ENCODE peak calls at places on chromosome X, in ten cellular contexts. Z is SW 1271; A is SJSA1; T is Jurkat, Clone E6-1; P is stimulated activated CD8-positive, alpha-beta memory T cell treated with anti-CD3 and anti-CD28 coated beads, Interleukin-4, amount 100 ng/mL, for 24 hours; D is fibroblast of mammary gland; L is choroid plexus epithelial cell; Y is adrenal gland; C is neural crest cell; I is stimulated activated naive CD4-positive, alpha-beta T cell. U is an unnamed sample.

GRCh38 chrX:13283512-13283911 is 36.3 kb downstream of the ATXN3L start:
- DNase-seq in I (no peak), P (no peak), D (no peak), A (no peak), Y (no peak), C (no peak), Z (no peak), L (no peak), T (peak), U (no peak)

GRCh38 chrX:72306851-72307645 is 1.3 kb upstream of the CITED1 start:
- DNase-seq in L (peak), Y (peak), A (peak), D (peak), T (peak), C (peak), P (no peak), I (no peak), Z (peak), U (peak)

GRCh38 chrX:130082244-130083106 is 27.8 kb downstream of the ELF4 start:
- DNase-seq in D (no peak), C (no peak), T (peak), Z (no peak), A (peak), I (peak), Y (no peak), P (peak), L (peak), U (no peak)

GRCh38 chrX:97931586-97931985 is 1047.9 kb downstream of the RPA4 start:
- DNase-seq in A (no peak), Y (no peak), Z (no peak), T (no peak), I (no peak), L (no peak), D (no peak), P (no peak), C (no peak), U (no peak)

GRCh38 chrX:30995060-30995700 is 76.7 kb downstream of the FTHL17 start:
- DNase-seq in Z (no peak), L (no peak), I (no peak), Y (no peak), T (no peak), A (no peak), C (no peak), P (no peak), D (no peak), U (no peak)

GRCh38 chrX:17442898-17443297 is 67.9 kb downstream of the NHS start:
- DNase-seq in D (peak), I (no peak), P (no peak), T (no peak), L (peak), A (no peak), C (no peak), Y (no peak), Z (no peak), U (no peak)

GRCh38 chrX:153598541-153599191 is at the start of gene CCNQ:
- DNase-seq in I (peak), A (no peak), T (no peak), P (no peak), C (no peak), D (peak), Y (peak), Z (no peak), L (peak), U (peak)

GRCh38 chrX:23989689-23990088 is 37.3 kb downstream of the KLHL15 start:
- DNase-seq in C (no peak), L (no peak), Z (no peak), T (no peak), I (no peak), Y (no peak), A (no peak), D (no peak), P (no peak), U (no peak)

GRCh38 chrX:135432453-135432852 is 10.7 kb downstream of the SMIM10L2A start:
- DNase-seq in D (no peak), L (no peak), T (no peak), Y (no peak), I (no peak), P (no peak), Z (no peak), C (no peak), A (no peak), U (no peak)

GRCh38 chrX:132094169-132094568 is 33.7 kb downstream of the FRMD7 start:
- DNase-seq in I (no peak), P (no peak), A (no peak), D (peak), L (no peak), C (no peak), T (no peak), Y (no peak), Z (no peak), U (no peak)

GRCh38 chrX:73964607-73965006 is 339.4 kb upstream of the ZCCHC13 start:
- DNase-seq in D (no peak), I (no peak), T (no peak), Z (no peak), Y (no peak), P (no peak), L (no peak), A (no peak), C (no peak), U (no peak)

GRCh38 chrX:131394384-131394783 is 105.3 kb upstream of the IGSF1 start:
- DNase-seq in C (no peak), A (no peak), L (no peak), P (no peak), I (no peak), D (no peak), Y (no peak), T (no peak), Z (no peak), U (no peak)

GRCh38 chrX:46913710-46914109 is 1.5 kb downstream of the JADE3 start:
- DNase-seq in C (no peak), Z (no peak), D (peak), T (no peak), P (no peak), Y (peak), L (peak), A (no peak), I (no peak), U (peak)

U was measured in endothelial cell of umbilical vein.